ENCODE peak calls at places on chromosomes 2 and 18, in four cellular contexts. One of them, this sample, is unnamed.
A peak's percentile ranks its signal among the peaks of the same experiment; 100 is the strongest.

GRCh38 chr2:20649586-20650375 is 1.1 kb downstream of the HS1BP3 start:
- DNase-seq in lower lobe of right lung: peak; percentile 51
- DNase-seq in cardiac muscle cell: no peak
- DNase-seq in ovary: peak; percentile 43
- DNase-seq in this sample: no peak

GRCh38 chr2:36411962-36412444 is 56.4 kb downstream of the CRIM1 start:
- DNase-seq in lower lobe of right lung: no peak
- DNase-seq in ovary: no peak
- DNase-seq in cardiac muscle cell: no peak
- DNase-seq in this sample: no peak

GRCh38 chr2:234640657-234641056 is 143.8 kb upstream of the ARL4C start:
- DNase-seq in cardiac muscle cell: no peak
- DNase-seq in ovary: no peak
- DNase-seq in lower lobe of right lung: no peak
- DNase-seq in this sample: no peak

GRCh38 chr18:32301976-32302743 is 112.3 kb downstream of the MEP1B start:
- DNase-seq in cardiac muscle cell: no peak
- DNase-seq in ovary: no peak
- DNase-seq in lower lobe of right lung: no peak
- DNase-seq in this sample: no peak

GRCh38 chr2:102806250-102806837 is 44.5 kb downstream of the TMEM182 start:
- DNase-seq in cardiac muscle cell: peak; percentile 79
- DNase-seq in lower lobe of right lung: no peak
- DNase-seq in ovary: peak; percentile 63
- DNase-seq in this sample: peak; percentile 81

GRCh38 chr2:231190531-231191197 is 7.8 kb upstream of the ARMC9 start:
- DNase-seq in cardiac muscle cell: no peak
- DNase-seq in ovary: peak; percentile 89
- DNase-seq in lower lobe of right lung: peak; percentile 72
- DNase-seq in this sample: peak; percentile 63

GRCh38 chr18:29164020-29164706 is 987.2 kb upstream of the CDH2 start:
- DNase-seq in cardiac muscle cell: no peak
- DNase-seq in lower lobe of right lung: no peak
- DNase-seq in ovary: no peak
- DNase-seq in this sample: no peak

GRCh38 chr2:53913721-53914120 is 54.0 kb upstream of the GPR75 start:
- DNase-seq in lower lobe of right lung: no peak
- DNase-seq in cardiac muscle cell: no peak
- DNase-seq in ovary: no peak
- DNase-seq in this sample: no peak

GRCh38 chr2:133576714-133577113 is 8.5 kb upstream of the NCKAP5 start:
- DNase-seq in ovary: no peak
- DNase-seq in cardiac muscle cell: no peak
- DNase-seq in lower lobe of right lung: no peak
- DNase-seq in this sample: no peak

GRCh38 chr2:144711546-144712276 is 191.8 kb upstream of the ZEB2 start:
- DNase-seq in lower lobe of right lung: no peak
- DNase-seq in ovary: no peak
- DNase-seq in cardiac muscle cell: no peak
- DNase-seq in this sample: no peak

GRCh38 chr2:147689510-147689909 is 155.3 kb upstream of the ACVR2A start:
- DNase-seq in cardiac muscle cell: no peak
- DNase-seq in ovary: no peak
- DNase-seq in lower lobe of right lung: no peak
- DNase-seq in this sample: no peak

GRCh38 chr2:27249077-27249890 is 13.6 kb downstream of the SLC30A3 start:
- DNase-seq in ovary: no peak
- DNase-seq in cardiac muscle cell: no peak
- DNase-seq in lower lobe of right lung: no peak
- DNase-seq in this sample: no peak

GRCh38 chr18:30094556-30094955 is 948.0 kb downstream of the DSC3 start:
- DNase-seq in ovary: no peak
- DNase-seq in cardiac muscle cell: no peak
- DNase-seq in lower lobe of right lung: no peak
- DNase-seq in this sample: no peak

GRCh38 chr18:14963246-14963645 is 215.3 kb downstream of the ANKRD30B start:
- DNase-seq in ovary: no peak
- DNase-seq in cardiac muscle cell: no peak
- DNase-seq in lower lobe of right lung: no peak
- DNase-seq in this sample: no peak

GRCh38 chr2:44940612-44941464 is 664 bp upstream of the SIX3 start:
- DNase-seq in lower lobe of right lung: no peak
- DNase-seq in cardiac muscle cell: no peak
- DNase-seq in ovary: no peak
- DNase-seq in this sample: no peak

GRCh38 chr2:203817147-203817546 is 50.4 kb upstream of the CTLA4 start:
- DNase-seq in ovary: no peak
- DNase-seq in lower lobe of right lung: no peak
- DNase-seq in cardiac muscle cell: no peak
- DNase-seq in this sample: no peak

GRCh38 chr2:138026116-138026855 is 62.0 kb downstream of the HNMT start:
- DNase-seq in ovary: no peak
- DNase-seq in cardiac muscle cell: no peak
- DNase-seq in lower lobe of right lung: no peak
- DNase-seq in this sample: no peak

GRCh38 chr2:52931660-52932059 is 835.9 kb upstream of the CHAC2 start:
- DNase-seq in ovary: no peak
- DNase-seq in lower lobe of right lung: no peak
- DNase-seq in cardiac muscle cell: no peak
- DNase-seq in this sample: no peak

GRCh38 chr18:71322201-71322600 is 1033.4 kb downstream of the SOCS6 start:
- DNase-seq in ovary: no peak
- DNase-seq in cardiac muscle cell: no peak
- DNase-seq in lower lobe of right lung: no peak
- DNase-seq in this sample: no peak

GRCh38 chr18:71326826-71327225 is 1038.0 kb downstream of the SOCS6 start:
- DNase-seq in cardiac muscle cell: no peak
- DNase-seq in lower lobe of right lung: no peak
- DNase-seq in ovary: no peak
- DNase-seq in this sample: no peak

GRCh38 chr18:71324356-71324755 is 1035.5 kb downstream of the SOCS6 start:
- DNase-seq in ovary: no peak
- DNase-seq in lower lobe of right lung: no peak
- DNase-seq in cardiac muscle cell: no peak
- DNase-seq in this sample: no peak

GRCh38 chr18:71327443-71328120 is 1038.7 kb downstream of the SOCS6 start:
- DNase-seq in ovary: no peak
- DNase-seq in cardiac muscle cell: no peak
- DNase-seq in lower lobe of right lung: no peak
- DNase-seq in this sample: no peak
- H3K9me3 ChIP-seq in ovary: no peaks in the 10 kb centered on the region
- H3K9me3 ChIP-seq in cardiac muscle cell: no peaks in the 10 kb centered on the region
- H3K9me3 ChIP-seq in lower lobe of right lung: no peaks in the 10 kb centered on the region
- H3K9me3 ChIP-seq in this sample: no peaks in the 10 kb centered on the region

DNA sequence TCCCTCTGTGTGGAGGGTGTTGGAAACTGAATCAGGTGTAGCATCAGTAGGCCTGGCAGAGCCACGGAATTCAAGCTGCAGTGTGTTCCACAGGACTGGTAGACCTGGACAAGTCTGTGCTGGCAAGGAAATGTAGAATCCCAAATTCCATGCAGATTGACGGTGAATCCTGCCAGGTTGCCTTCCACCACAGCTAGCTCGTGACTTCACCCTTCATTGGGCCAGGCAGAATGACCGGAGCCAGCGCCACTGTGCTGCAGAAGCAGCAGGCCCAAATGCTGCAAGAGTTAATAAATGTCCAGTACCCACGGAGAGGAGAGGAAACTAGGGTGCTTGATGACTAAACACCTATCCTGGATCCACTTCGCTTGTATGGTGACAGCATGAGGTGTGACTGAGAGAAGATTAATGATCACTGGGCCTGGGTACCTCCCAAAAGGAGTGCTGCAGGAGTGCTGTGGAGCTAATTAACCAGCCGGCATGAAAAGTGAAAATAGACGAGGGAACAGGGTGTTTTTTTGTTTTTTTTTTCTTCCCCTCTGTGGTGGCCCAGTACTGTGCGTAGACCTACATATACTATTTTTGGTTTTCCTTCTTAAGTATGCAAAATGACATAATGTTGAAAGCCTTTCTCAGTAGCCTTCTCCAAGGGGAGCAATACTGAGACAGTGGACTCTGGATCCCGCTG is 122.2 kb downstream of the TANC1 start:
- DNase-seq in lower lobe of right lung: no peak
- DNase-seq in cardiac muscle cell: peak; percentile 37
- DNase-seq in ovary: no peak
- DNase-seq in this sample: no peak
- H3K4me3 ChIP-seq in lower lobe of right lung: no peak overlapping the region
- H3K4me3 ChIP-seq in cardiac muscle cell: no peak overlapping the region
- H3K4me3 ChIP-seq in ovary: no peak overlapping the region
- H3K4me3 ChIP-seq in this sample: no peak overlapping the region

GRCh38 chr2:42809131-42809875 is 16.9 kb upstream of the HAAO start:
- DNase-seq in lower lobe of right lung: no peak
- DNase-seq in ovary: no peak
- DNase-seq in cardiac muscle cell: no peak
- DNase-seq in this sample: no peak

GRCh38 chr2:42812899-42813479 is 20.6 kb upstream of the HAAO start:
- DNase-seq in ovary: no peak
- DNase-seq in lower lobe of right lung: no peak
- DNase-seq in cardiac muscle cell: no peak
- DNase-seq in this sample: no peak

GRCh38 chr2:42809876-42810125 is 17.4 kb upstream of the HAAO start:
- DNase-seq in lower lobe of right lung: peak; percentile 92
- DNase-seq in cardiac muscle cell: peak; percentile 88
- DNase-seq in ovary: peak; percentile 92
- DNase-seq in this sample: peak; percentile 84

GRCh38 chr2:42810126-42810970 is 18.0 kb upstream of the HAAO start:
- DNase-seq in ovary: peak; percentile 98
- DNase-seq in lower lobe of right lung: peak; percentile 97
- DNase-seq in cardiac muscle cell: peak; percentile 92
- DNase-seq in this sample: peak; percentile 97

DNA sequence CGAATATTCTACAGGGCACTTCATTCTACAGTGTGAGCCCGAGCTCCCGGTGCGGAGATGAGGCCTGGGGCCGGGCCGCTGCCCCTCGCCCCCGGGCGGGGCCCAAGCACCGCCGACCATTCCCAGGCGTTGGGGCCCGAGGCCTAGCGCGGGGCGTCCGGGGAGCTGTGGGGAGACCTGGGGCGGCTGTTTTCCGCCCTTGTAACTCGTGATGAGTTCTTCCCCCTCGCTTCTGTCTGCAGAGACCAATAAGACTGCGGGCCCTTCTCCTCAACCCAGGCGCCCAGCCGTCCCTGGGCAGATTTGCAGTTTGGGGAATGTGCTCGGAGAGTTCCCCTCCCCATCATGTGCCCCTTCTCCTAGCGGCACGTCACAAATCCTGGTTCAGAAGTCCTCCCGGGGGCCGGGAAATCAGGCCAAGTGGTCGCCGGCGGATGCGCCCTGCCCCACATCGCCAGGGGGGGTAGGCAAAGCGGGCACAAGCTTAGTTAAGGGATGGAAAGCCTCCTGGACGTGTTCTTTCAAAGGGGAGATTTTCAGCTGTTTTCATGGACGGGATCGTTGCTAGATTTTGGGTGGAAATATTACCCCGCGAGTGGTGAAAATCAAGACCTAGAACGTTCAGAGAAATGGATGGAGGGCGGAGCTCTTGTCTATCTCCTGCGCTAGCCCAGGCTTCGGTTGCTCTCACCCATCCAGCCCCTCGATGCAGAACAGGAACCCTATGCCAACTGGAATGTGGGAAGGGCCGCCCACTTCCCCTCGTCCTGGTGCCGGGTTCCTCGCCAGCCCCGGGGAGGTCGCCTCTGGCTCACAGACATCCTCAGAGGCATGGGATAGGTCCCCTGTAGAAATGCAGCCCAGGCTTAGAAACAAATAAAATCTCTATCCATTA is 18.8 kb upstream of the HAAO start:
- DNase-seq in ovary: peak; percentile 84
- DNase-seq in lower lobe of right lung: peak; percentile 61
- DNase-seq in cardiac muscle cell: peak; percentile 44
- DNase-seq in this sample: peak; percentile 62
- H3K27ac ChIP-seq in ovary: peak overlapping the region; percentile 94
- H3K27ac ChIP-seq in lower lobe of right lung: peak overlapping the region; percentile 99
- H3K27ac ChIP-seq in cardiac muscle cell: peak overlapping the region; percentile 98
- H3K27ac ChIP-seq in this sample: peak overlapping the region; percentile 98

GRCh38 chr18:78822171-78822570 is 157.4 kb upstream of the SALL3 start:
- DNase-seq in ovary: no peak
- DNase-seq in lower lobe of right lung: no peak
- DNase-seq in cardiac muscle cell: no peak
- DNase-seq in this sample: no peak
- H3K9me3 ChIP-seq in ovary: no peaks in the 10 kb centered on the region
- H3K9me3 ChIP-seq in lower lobe of right lung: no peaks in the 10 kb centered on the region
- H3K9me3 ChIP-seq in cardiac muscle cell: no peaks in the 10 kb centered on the region
- H3K9me3 ChIP-seq in this sample: no peaks in the 10 kb centered on the region

GRCh38 chr2:181991171-181991885 is 5.7 kb downstream of the PPP1R1C start:
- DNase-seq in cardiac muscle cell: no peak
- DNase-seq in lower lobe of right lung: no peak
- DNase-seq in ovary: no peak
- DNase-seq in this sample: no peak

GRCh38 chr2:181985632-181986205 is at the start of gene PPP1R1C:
- DNase-seq in lower lobe of right lung: no peak
- DNase-seq in cardiac muscle cell: no peak
- DNase-seq in ovary: no peak
- DNase-seq in this sample: no peak

GRCh38 chr2:181992776-181993175 is 7.1 kb downstream of the PPP1R1C start:
- DNase-seq in cardiac muscle cell: no peak
- DNase-seq in ovary: no peak
- DNase-seq in lower lobe of right lung: no peak
- DNase-seq in this sample: no peak

GRCh38 chr2:181988154-181988924 is 2.7 kb downstream of the PPP1R1C start:
- DNase-seq in cardiac muscle cell: no peak
- DNase-seq in lower lobe of right lung: no peak
- DNase-seq in ovary: no peak
- DNase-seq in this sample: no peak

DNA sequence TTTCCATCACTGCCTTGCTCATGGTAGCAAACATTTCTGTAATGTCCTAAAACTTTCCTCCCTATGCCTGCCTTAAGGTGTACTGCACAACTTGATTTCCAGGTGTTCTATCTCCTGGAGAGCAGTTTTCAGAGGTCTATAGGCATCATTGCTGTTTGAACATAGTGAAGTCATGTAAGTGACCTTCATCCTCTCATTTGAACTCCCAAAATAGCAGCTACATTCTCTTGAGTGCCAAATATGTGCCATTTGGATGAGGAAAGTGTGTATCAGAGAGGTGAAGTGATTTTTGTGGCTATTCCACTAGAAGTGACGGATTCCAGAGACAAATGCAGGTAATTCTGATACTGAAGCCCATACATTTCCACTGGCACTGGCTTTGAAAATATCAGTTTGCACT is 3.4 kb downstream of the PPP1R1C start:
- DNase-seq in cardiac muscle cell: peak; percentile 59
- DNase-seq in ovary: no peak
- DNase-seq in lower lobe of right lung: no peak
- DNase-seq in this sample: no peak
- H3K4me3 ChIP-seq in cardiac muscle cell: no peak overlapping the region
- H3K4me3 ChIP-seq in ovary: no peak overlapping the region
- H3K4me3 ChIP-seq in lower lobe of right lung: no peak overlapping the region
- H3K4me3 ChIP-seq in this sample: no peak overlapping the region

GRCh38 chr2:46922049-46922448 is 6.4 kb upstream of the MCFD2 start:
- DNase-seq in lower lobe of right lung: no peak
- DNase-seq in ovary: no peak
- DNase-seq in cardiac muscle cell: no peak
- DNase-seq in this sample: no peak
- H3K27ac ChIP-seq in lower lobe of right lung: no peak overlapping the region
- H3K27ac ChIP-seq in ovary: no peak overlapping the region
- H3K27ac ChIP-seq in cardiac muscle cell: no peak overlapping the region
- H3K27ac ChIP-seq in this sample: no peak overlapping the region

This sample was measured in testis.